ENCODE peak calls at places on chromosome 14, in six cellular contexts. A is body of pancreas, Y is HFF-Myc, G is fibroblast of mammary gland, V is nephron progenitor cell, N is BJ. S is an unnamed sample.
A peak's percentile ranks its signal among the peaks of the same experiment; 100 is the strongest.

GRCh38 chr14:102926104-102926503 is 3.6 kb downstream of the AMN start:
- DNase-seq in A (no peak), Y (no peak), G (no peak), V (no peak), N (no peak), S (no peak)

GRCh38 chr14:100778951-100779690 is 46.8 kb upstream of the MEG3 start:
- DNase-seq in A (peak; percentile 2), Y (no peak), G (no peak), V (no peak), N (no peak), S (no peak)

GRCh38 chr14:79781882-79782281 is 429.4 kb downstream of the DIO2 start:
- DNase-seq in A (no peak), Y (no peak), G (peak; percentile 26), V (no peak), N (peak; percentile 41), S (no peak)

GRCh38 chr14:58873228-58873953 is 235.6 kb downstream of the DACT1 start:
- DNase-seq in A (no peak), Y (no peak), G (no peak), V (no peak), N (no peak), S (no peak)

GRCh38 chr14:95432152-95433093 is 84.0 kb downstream of the SYNE3 start:
- DNase-seq in A (peak; percentile 67), Y (no peak), G (peak; percentile 25), V (peak; percentile 78), N (no peak), S (no peak)

GRCh38 chr14:51208982-51209381 is 31.1 kb upstream of the TMX1 start:
- DNase-seq in A (no peak), Y (no peak), G (no peak), V (no peak), N (no peak), S (no peak)

GRCh38 chr14:22561661-22562579 is 27.1 kb downstream of the DAD1 start:
- DNase-seq in A (no peak), Y (no peak), G (no peak), V (no peak), N (no peak), S (no peak)

GRCh38 chr14:89270439-89271227 is 146.4 kb downstream of the FOXN3 start:
- DNase-seq in A (peak; percentile 34), Y (no peak), G (no peak), V (no peak), N (no peak), S (no peak)

GRCh38 chr14:81710232-81710845 is 176.7 kb upstream of the SEL1L start:
- DNase-seq in A (peak; percentile 26), Y (no peak), G (peak; percentile 28), V (peak; percentile 31), N (no peak), S (no peak)

GRCh38 chr14:101083564-101084435 is 180.3 kb upstream of the RTL1 start:
- DNase-seq in A (no peak), Y (no peak), G (no peak), V (no peak), N (no peak), S (no peak)

GRCh38 chr14:99395904-99396530 is 84.6 kb downstream of the SETD3 start:
- DNase-seq in A (no peak), Y (no peak), G (peak; percentile 56), V (no peak), N (no peak), S (no peak)

GRCh38 chr14:75595211-75595610 is 16.8 kb downstream of the FLVCR2 start:
- DNase-seq in A (no peak), Y (no peak), G (no peak), V (no peak), N (no peak), S (no peak)

GRCh38 chr14:21874167-21874566 is 200.5 kb upstream of the OR4E1 start:
- DNase-seq in A (no peak), Y (no peak), G (no peak), V (no peak), N (no peak), S (no peak)

GRCh38 chr14:103402700-103403099 is 17.5 kb downstream of the MARK3 start:
- DNase-seq in A (peak; percentile 37), Y (no peak), G (peak; percentile 50), V (no peak), N (no peak), S (no peak)

GRCh38 chr14:31966896-31967668 is 110.0 kb upstream of the ARHGAP5 start:
- DNase-seq in A (no peak), Y (no peak), G (no peak), V (no peak), N (no peak), S (no peak)

GRCh38 chr14:68877993-68878575 is 85.2 kb upstream of the ZFP36L1 start:
- DNase-seq in A (peak; percentile 8), Y (no peak), G (no peak), V (no peak), N (no peak), S (no peak)

GRCh38 chr14:104161601-104162367 is 23.4 kb downstream of the KIF26A start:
- DNase-seq in A (no peak), Y (no peak), G (no peak), V (no peak), N (no peak), S (no peak)

GRCh38 chr14:59425322-59425945 is 39.7 kb downstream of the GPR135 start:
- DNase-seq in A (no peak), Y (no peak), G (peak; percentile 76), V (no peak), N (no peak), S (no peak)

GRCh38 chr14:87896393-87897380 is 96.3 kb downstream of the GALC start:
- DNase-seq in A (no peak), Y (peak; percentile 63), G (peak; percentile 73), V (peak; percentile 25), N (no peak), S (no peak)
- TF ChIP-seq CTCF in A (peak; percentile 63), Y (peak; percentile 53), G (peak; percentile 73), V (peak; percentile 87), N (peak; percentile 64), S (peak; percentile 84)

GRCh38 chr14:93395227-93395626 is 35.5 kb upstream of the UNC79 start:
- DNase-seq in A (no peak), Y (no peak), G (no peak), V (no peak), N (no peak), S (peak; percentile 51)

DNA sequence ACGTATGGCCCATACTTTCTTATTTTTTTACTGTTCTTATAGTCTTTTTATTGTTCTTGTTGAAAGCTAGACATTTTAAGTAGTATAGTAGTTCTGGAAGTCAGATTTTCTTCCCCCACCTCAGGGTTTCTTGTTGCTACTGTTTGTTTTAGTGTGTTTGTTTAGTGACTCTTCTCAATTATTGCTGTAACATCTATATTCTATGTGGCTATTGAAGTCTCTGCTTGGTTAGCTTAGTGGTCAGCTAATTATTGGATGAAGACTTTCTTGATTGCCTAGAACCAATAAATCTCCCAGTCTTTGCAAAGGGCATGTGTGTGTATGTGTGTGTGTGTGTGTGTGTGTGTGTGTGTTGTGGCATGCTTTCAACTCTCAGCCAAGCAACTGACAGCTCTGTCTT is 34.3 kb upstream of the UNC79 start:
- DNase-seq in A (no peak), Y (no peak), G (no peak), V (no peak), N (no peak), S (no peak)
- TF ChIP-seq CTCF in A (no peak), Y (no peak), G (no peak), V (no peak), N (no peak), S (no peak)

DNA sequence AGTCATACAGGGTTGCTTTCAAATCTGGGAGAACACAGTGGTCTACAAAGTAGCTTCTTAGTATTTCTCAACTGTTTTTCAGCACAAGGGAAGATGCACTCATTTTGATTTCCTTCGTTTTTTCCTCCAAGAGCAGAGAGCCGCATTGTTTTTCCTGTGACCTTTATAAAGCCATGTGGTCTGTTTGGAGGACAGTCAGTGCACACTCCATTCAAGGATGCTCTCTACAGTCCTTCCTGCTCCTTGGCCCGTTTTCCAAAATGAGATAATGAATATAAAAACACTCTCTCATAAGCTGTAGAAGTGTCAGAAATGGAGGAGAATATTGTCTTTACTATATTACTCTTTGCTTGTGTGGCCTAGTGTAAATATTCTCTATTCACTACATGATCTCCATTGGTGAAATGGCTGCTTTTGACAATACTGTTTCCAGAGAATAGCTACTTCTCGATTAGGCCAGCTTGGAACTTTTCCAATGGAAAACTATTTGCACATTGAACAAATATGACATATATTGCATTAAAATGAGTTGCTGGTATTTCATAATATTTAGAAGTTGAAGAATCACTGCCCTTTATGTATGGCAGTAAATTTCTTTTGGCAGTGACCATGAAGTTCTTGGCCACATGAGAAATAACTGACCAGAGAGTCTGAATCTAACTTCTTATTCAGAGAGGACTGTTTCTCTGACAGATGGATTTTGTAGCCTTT is 393.1 kb upstream of the RGS6 start:
- DNase-seq in A (no peak), Y (no peak), G (peak; percentile 31), V (no peak), N (no peak), S (no peak)
- TF ChIP-seq CTCF in A (no peak), Y (no peak), G (no peak), V (no peak), N (no peak), S (no peak)

DNA sequence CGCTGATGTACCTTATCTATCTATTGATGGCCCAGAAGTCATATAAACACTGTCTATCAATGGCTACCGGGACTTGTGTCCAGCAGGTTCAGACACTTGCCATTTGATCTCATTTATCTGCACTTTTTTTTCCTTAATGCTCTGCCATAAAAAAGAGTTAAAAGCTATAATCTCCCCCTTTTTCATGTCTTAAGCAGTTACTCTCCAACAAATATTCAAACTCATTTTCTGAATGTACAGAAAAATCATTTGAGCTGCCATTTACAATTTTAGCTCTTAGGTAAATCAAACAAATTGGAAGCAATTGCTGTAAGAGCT is 101.4 kb downstream of the SLC8A3 start:
- DNase-seq in A (no peak), Y (no peak), G (no peak), V (no peak), N (no peak), S (no peak)
- TF ChIP-seq CTCF in A (no peak), Y (no peak), G (no peak), V (no peak), N (no peak), S (peak; percentile 5)

DNA sequence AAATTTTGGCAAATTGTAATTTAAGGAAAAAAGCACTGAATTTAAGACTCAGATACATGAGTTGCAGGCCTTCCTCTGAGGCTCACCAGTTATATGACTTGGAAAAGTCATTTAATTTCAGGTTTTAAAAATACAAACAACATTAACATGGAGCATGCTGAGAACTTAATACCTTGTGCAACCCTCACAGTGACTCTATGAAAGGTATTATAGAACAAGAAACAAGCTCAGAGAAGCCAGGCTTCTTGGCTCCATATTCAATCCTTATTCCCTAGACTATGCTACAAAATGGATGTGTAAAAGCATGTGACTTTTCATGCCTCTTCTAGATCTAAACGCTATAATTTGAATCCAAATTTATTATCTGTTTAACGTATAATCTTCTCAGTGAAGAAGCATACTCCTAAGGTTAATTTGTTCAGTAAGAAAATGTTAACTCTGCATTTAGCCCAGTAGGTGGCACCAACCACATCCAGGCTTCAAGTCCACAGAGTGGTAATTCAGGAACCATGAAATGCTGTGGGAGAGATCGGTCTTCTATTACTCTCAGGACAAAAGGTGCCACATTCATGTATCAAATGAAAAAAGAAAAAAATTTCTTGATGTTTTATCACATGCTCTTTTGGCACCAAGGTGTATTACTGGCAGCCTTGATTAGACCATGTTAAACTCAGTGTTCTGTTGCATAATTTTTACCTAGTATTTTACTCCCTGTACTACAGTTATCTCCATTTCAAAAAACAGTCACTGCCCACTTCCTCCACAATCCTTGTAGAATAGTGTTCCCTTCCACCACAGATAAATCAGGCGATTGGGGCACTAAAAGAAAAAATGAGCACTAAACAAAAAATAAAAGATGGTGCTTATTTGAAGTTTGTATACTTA is 9.3 kb downstream of the CCDC196 start:
- DNase-seq in A (peak; percentile 46), Y (peak; percentile 47), G (peak; percentile 82), V (peak; percentile 24), N (no peak), S (no peak)
- TF ChIP-seq CTCF in A (peak; percentile 74), Y (peak; percentile 78), G (peak; percentile 95), V (peak; percentile 79), N (peak; percentile 81), S (peak; percentile 85)